ENCODE peak calls at places on chromosome 17, in ten cellular contexts. B is stimulated activated CD4-positive, alpha-beta T cell treated with anti-CD3 and anti-CD28 coated beads, Interleukin-15, amount 100 ng/mL, for 24 hours; R is CD8-positive, alpha-beta memory T cell; H is fibroblast of the conjunctiva; O is tibial nerve; A is occipital lobe; G is lower lobe of right lung; W is activated T-helper 1 cell treated with anti-CD3 and anti-CD28 coated beads, Interleukin-12 subunit alpha, Interleukin-12 subunit beta, Interleukin-2, Interleukin-4 antibody, amounts not matched to agents 30 ng/mL and 10 ng/mL and 1 ng/mL, durations not matched to agents 14 hours and 24 hours and 36 hours; T is naive thymus-derived CD4-positive, alpha-beta T cell; F is NCI-H526. J is an unnamed sample.

GRCh38 chr17:17363638-17364337 is 60.6 kb downstream of the NT5M start:
- DNase-seq in B (no peak), W (no peak), H (no peak), T (no peak), O (no peak), F (no peak), R (peak), G (peak), A (no peak), J (no peak)

GRCh38 chr17:72226322-72226721 is 105.5 kb downstream of the SOX9 start:
- DNase-seq in A (no peak), O (no peak), R (no peak), B (no peak), F (no peak), T (no peak), H (no peak), W (no peak), G (no peak), J (no peak)

GRCh38 chr17:72158895-72159885 is 38.4 kb downstream of the SOX9 start:
- DNase-seq in A (no peak), O (no peak), T (no peak), H (no peak), G (no peak), R (no peak), W (no peak), B (no peak), F (no peak), J (no peak)

GRCh38 chr17:34269969-34270368 is at the start of gene CCL7:
- DNase-seq in A (no peak), H (no peak), G (no peak), B (no peak), W (no peak), R (no peak), F (no peak), O (no peak), T (no peak), J (no peak)

GRCh38 chr17:7281953-7282751 is 634 bp downstream of the SLC2A4 start:
- DNase-seq in W (no peak), F (no peak), B (peak), T (no peak), O (no peak), R (no peak), A (no peak), G (no peak), H (no peak), J (no peak)

GRCh38 chr17:35051579-35052239 is 11.8 kb downstream of the RFFL start:
- DNase-seq in T (no peak), A (no peak), O (no peak), B (no peak), F (no peak), G (no peak), H (no peak), W (no peak), R (no peak), J (no peak)

GRCh38 chr17:80970044-80970761 is 21.4 kb upstream of the CHMP6 start:
- DNase-seq in R (no peak), H (no peak), T (peak), W (no peak), O (peak), A (no peak), G (peak), B (peak), F (no peak), J (no peak)

GRCh38 chr17:74148446-74148845 is 55.0 kb upstream of the RPL38 start:
- DNase-seq in O (no peak), B (no peak), F (no peak), W (no peak), A (no peak), H (no peak), G (no peak), T (no peak), R (no peak), J (no peak)

GRCh38 chr17:2068101-2068518 is 13.2 kb downstream of the HIC1 start:
- DNase-seq in R (no peak), F (no peak), G (no peak), H (no peak), B (no peak), O (no peak), A (no peak), W (no peak), T (no peak), J (no peak)

GRCh38 chr17:42494673-42495072 is 36.0 kb downstream of the ATP6V0A1 start:
- DNase-seq in F (no peak), H (no peak), O (no peak), T (no peak), B (no peak), W (no peak), R (no peak), A (no peak), G (no peak), J (no peak)

GRCh38 chr17:71494045-71494444 is 626.8 kb upstream of the SOX9 start:
- DNase-seq in R (no peak), T (no peak), F (no peak), O (no peak), W (no peak), G (no peak), H (no peak), A (no peak), B (no peak), J (no peak)

GRCh38 chr17:82065638-82066303 is at the start of gene DUS1L:
- DNase-seq in T (peak), W (peak), H (no peak), G (peak), O (peak), F (no peak), R (peak), A (peak), B (peak), J (peak)

GRCh38 chr17:17107281-17107680 is 65.0 kb downstream of the MPRIP start:
- DNase-seq in H (no peak), F (no peak), W (no peak), R (no peak), G (no peak), T (no peak), B (no peak), O (no peak), A (no peak), J (no peak)

GRCh38 chr17:64278614-64279013 is 15.6 kb upstream of the TEX2 start:
- DNase-seq in G (no peak), W (no peak), B (no peak), A (no peak), T (no peak), F (no peak), O (no peak), R (no peak), H (no peak), J (no peak)

GRCh38 chr17:71337903-71338302 is 782.9 kb upstream of the SOX9 start:
- DNase-seq in O (no peak), R (no peak), B (no peak), G (no peak), H (no peak), F (no peak), T (no peak), A (no peak), W (no peak), J (no peak)

GRCh38 chr17:58671969-58672368 is 19.9 kb downstream of the TEX14 start:
- DNase-seq in A (no peak), F (no peak), G (no peak), R (no peak), O (no peak), W (no peak), B (no peak), T (no peak), H (no peak), J (no peak)

GRCh38 chr17:21814776-21815175 is 122.5 kb downstream of the KCNJ18 start:
- DNase-seq in H (no peak), F (no peak), O (no peak), G (no peak), W (no peak), R (no peak), A (no peak), B (no peak), T (no peak), J (no peak)

GRCh38 chr17:83175551-83176271 is 96.3 kb downstream of the METRNL start:
- DNase-seq in F (no peak), R (no peak), B (no peak), O (no peak), G (no peak), T (no peak), W (no peak), A (no peak), H (no peak), J (no peak)

GRCh38 chr17:74433421-74434121 is 1.7 kb downstream of the GPRC5C start:
- DNase-seq in B (no peak), H (no peak), F (no peak), T (no peak), O (no peak), R (no peak), W (no peak), G (no peak), A (no peak), J (no peak)

GRCh38 chr17:38608648-38609047 is 2.9 kb upstream of the SRCIN1 start:
- DNase-seq in A (no peak), R (no peak), G (peak), O (no peak), H (no peak), B (no peak), W (no peak), F (peak), T (no peak), J (no peak)

J was measured in caudate nucleus.